ENCODE peak calls at places on chromosomes 5 and 9, in four cellular contexts. C, N, U and J are unnamed samples.

GRCh38 chr5:130141689-130142320 is 237.5 kb downstream of the CHSY3 start:
- DNase-seq in C (peak; percentile 24), N (no peak), U (peak; percentile 2), J (no peak)

GRCh38 chr5:113505181-113505580 is 8.3 kb upstream of the YTHDC2 start:
- DNase-seq in C (no peak), N (no peak), U (no peak), J (no peak)

GRCh38 chr5:134116291-134116690 is 1.8 kb downstream of the TCF7 start:
- DNase-seq in C (no peak), N (no peak), U (no peak), J (no peak)

GRCh38 chr9:89351584-89351983 is 33.3 kb downstream of the SECISBP2 start:
- DNase-seq in U (no peak), N (no peak), C (no peak), J (peak; percentile 81)

GRCh38 chr9:89380437-89381307 is 62.4 kb downstream of the SECISBP2 start:
- DNase-seq in N (no peak), U (no peak), C (no peak), J (no peak)

GRCh38 chr5:114311943-114312342 is 49.9 kb upstream of the KCNN2 start:
- DNase-seq in N (no peak), U (no peak), C (no peak), J (no peak)

GRCh38 chr9:7439355-7439978 is 360.1 kb downstream of the DMAC1 start:
- DNase-seq in C (no peak), N (no peak), U (no peak), J (no peak)

GRCh38 chr5:83107692-83108410 is 30.5 kb downstream of the XRCC4 start:
- DNase-seq in U (no peak), N (no peak), C (no peak), J (no peak)

GRCh38 chr5:151095341-151096000 is 14.6 kb upstream of the TNIP1 start:
- DNase-seq in C (no peak), U (no peak), N (no peak), J (no peak)

GRCh38 chr5:909994-910768 is 17.5 kb downstream of the TRIP13 start:
- DNase-seq in N (no peak), U (no peak), C (no peak), J (no peak)

GRCh38 chr5:74296685-74297084 is 343.8 kb downstream of the ENC1 start:
- DNase-seq in C (no peak), U (no peak), N (no peak), J (no peak)

GRCh38 chr9:89592963-89593775 is 11.6 kb upstream of the GADD45G start:
- DNase-seq in U (no peak), N (no peak), C (no peak), J (no peak)

GRCh38 chr9:68777070-68777763 is 72.2 kb downstream of the PIP5K1B start:
- DNase-seq in C (no peak), U (no peak), N (no peak), J (no peak)

GRCh38 chr5:142677212-142677611 is 8.7 kb downstream of the FGF1 start:
- DNase-seq in N (no peak), C (no peak), U (no peak), J (no peak)

GRCh38 chr9:92610470-92611420 is 59.2 kb downstream of the IPPK start:
- DNase-seq in C (no peak), U (no peak), N (no peak), J (peak; percentile 49)

GRCh38 chr5:133756036-133756435 is 143.7 kb upstream of the FSTL4 start:
- DNase-seq in C (no peak), U (no peak), N (no peak), J (no peak)

GRCh38 chr9:7273575-7273974 is 515.8 kb downstream of the KDM4C start:
- DNase-seq in U (no peak), N (no peak), C (no peak), J (no peak)

GRCh38 chr5:2699231-2699630 is 52.2 kb downstream of the IRX2 start:
- DNase-seq in C (no peak), U (no peak), N (no peak), J (no peak)

GRCh38 chr9:89436963-89437625 is 60.8 kb downstream of the SEMA4D start:
- DNase-seq in C (no peak), N (no peak), U (no peak), J (no peak)

GRCh38 chr5:116371431-116371830 is 203.2 kb downstream of the SEMA6A start:
- DNase-seq in U (no peak), C (no peak), N (no peak), J (no peak)

GRCh38 chr5:132883261-132883834 is 9.9 kb downstream of the LEAP2 start:
- DNase-seq in N (peak; percentile 52), U (no peak), C (peak; percentile 60), J (no peak)

GRCh38 chr9:96719538-96720315 is 58.2 kb downstream of the ZNF510 start:
- DNase-seq in C (no peak), N (no peak), U (no peak), J (no peak)

GRCh38 chr9:79611091-79611614 is 39.4 kb downstream of the TLE4 start:
- DNase-seq in U (no peak), N (no peak), C (no peak), J (no peak)

GRCh38 chr9:72443855-72444254 is 77.6 kb upstream of the TMC1 start:
- DNase-seq in N (no peak), U (peak; percentile 39), C (peak; percentile 38), J (no peak)

GRCh38 chr9:121783523-121784507 is 132.4 kb downstream of the DAB2IP start:
- DNase-seq in C (no peak), U (no peak), N (no peak), J (peak; percentile 11)

GRCh38 chr9:130137870-130138653 is 34.1 kb upstream of the NCS1 start:
- DNase-seq in U (no peak), N (no peak), C (no peak), J (no peak)

GRCh38 chr5:76406014-76406413 is 2.9 kb downstream of the IQGAP2 start:
- DNase-seq in N (no peak), U (no peak), C (no peak), J (no peak)

GRCh38 chr9:6488395-6488794 is 75.4 kb downstream of the UHRF2 start:
- DNase-seq in C (no peak), U (no peak), N (no peak), J (no peak)

GRCh38 chr5:151234476-151235238 is 10.8 kb upstream of the CCDC69 start:
- DNase-seq in C (peak; percentile 25), U (peak; percentile 53), N (no peak), J (peak; percentile 70)

GRCh38 chr5:133995903-133996563 is 8.7 kb downstream of the VDAC1 start:
- DNase-seq in C (no peak), N (no peak), U (no peak), J (peak; percentile 67)

GRCh38 chr9:81589819-81590218 is 99.5 kb downstream of the TLE1 start:
- DNase-seq in N (no peak), U (no peak), C (no peak), J (no peak)

GRCh38 chr5:74762599-74762998 is 4.3 kb downstream of the GFM2 start:
- DNase-seq in U (no peak), C (peak; percentile 58), N (peak; percentile 76), J (no peak)

GRCh38 chr9:109450346-109450745 is 47.8 kb downstream of the PTPN3 start:
- DNase-seq in U (no peak), N (no peak), C (no peak), J (no peak)

GRCh38 chr9:97984188-97985057 is 1.3 kb downstream of the ANP32B start:
- DNase-seq in U (peak; percentile 54), C (peak; percentile 66), N (peak; percentile 53), J (peak; percentile 52)
- TF ChIP-seq POLR2A in U (peak; percentile 67), C (peak; percentile 27), N (no peak), J (peak; percentile 81)

GRCh38 chr5:179755022-179755421 is 22.4 kb downstream of the MAML1 start:
- DNase-seq in U (no peak), N (no peak), C (no peak), J (no peak)
- TF ChIP-seq POLR2A in U (no peak), N (no peak), C (no peak), J (no peak)

DNA sequence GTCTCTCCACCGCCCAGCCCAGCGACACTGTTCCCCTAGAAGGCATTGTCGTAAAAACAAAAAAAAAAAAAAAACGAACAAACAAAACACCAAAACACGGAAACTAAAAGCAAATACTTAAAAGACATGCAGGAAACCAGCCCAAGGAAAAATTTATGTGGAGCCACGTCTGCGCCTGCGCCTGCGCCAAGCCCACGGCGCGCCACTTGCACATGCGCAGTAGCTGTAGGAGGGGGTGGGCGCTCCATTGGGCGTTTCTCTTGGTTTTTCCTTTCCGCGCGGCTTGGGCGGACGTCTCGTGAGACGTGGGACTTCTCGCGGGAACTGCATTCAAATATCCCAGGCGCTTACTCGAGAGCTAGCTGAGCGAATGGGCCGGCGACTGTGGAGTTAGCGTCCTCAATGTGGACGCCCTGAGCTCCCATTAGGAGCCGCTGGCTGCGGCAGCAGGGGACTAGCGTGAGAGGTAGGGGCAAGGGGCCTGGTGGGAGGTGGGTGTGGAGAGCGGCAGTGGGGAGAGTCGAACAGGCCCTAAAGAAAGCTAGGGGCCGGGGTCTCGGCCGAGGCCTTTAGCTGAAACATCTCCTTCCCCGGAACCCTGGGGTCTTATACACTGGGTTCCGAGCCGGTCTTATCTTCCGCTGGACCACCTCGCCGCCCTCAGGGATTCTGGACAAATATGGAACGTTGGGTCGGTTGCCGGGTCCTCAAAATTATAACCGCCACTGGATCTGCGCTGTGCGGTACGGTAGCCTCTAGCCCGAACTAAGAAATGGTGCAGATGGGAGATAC is at the start of gene SPDL1:
- DNase-seq in C (peak; percentile 81), U (peak; percentile 61), N (peak; percentile 93), J (peak; percentile 91)
- TF ChIP-seq POLR2A in C (peak; percentile 79), U (peak; percentile 87), N (peak; percentile 92), J (peak; percentile 61)

GRCh38 chr5:160657622-160658458 is 194.2 kb downstream of the ATP10B start:
- DNase-seq in C (no peak), U (no peak), N (no peak), J (no peak)
- TF ChIP-seq POLR2A in C (no peak), U (no peak), N (no peak), J (no peak)

DNA sequence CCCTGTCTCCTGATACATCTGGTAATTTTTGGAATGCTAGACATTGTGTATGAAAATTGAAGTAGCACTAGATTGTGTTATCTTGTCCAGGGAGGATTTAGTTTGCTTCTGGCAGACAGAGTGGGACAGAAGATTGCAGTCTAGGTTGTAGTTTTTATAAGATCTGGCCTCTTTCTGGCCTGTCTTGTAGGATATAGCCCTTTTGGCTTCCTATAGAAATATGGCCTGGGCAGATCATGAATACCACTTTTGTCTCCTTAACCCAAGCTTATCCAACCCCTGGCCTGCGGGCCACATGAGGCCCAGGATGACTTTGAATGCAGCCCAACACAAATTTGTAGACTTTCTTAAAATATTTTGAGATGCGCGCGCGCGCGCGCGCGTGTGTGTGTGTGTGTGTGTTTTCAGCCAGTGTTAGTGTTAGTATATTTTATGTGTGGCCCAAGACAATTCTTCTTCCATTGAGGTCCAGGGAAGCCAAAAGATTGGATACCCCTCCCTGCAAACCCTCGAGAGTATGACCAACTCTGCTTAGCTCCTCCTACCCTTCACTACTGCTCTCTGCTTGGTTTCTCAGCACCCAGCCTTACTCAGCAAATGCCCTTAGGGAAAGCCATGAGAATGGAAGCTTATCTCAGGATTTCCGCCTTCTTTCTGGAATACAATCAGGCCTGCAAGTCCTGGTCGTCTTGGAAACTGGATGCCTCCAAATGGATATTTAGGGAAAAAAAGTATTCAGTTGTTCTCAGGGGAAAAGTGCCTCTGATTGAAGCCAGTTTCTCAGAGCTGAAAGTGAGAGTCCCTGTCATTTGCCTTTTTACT is 26.6 kb downstream of the ANKRD33B start:
- DNase-seq in C (peak; percentile 72), N (no peak), U (no peak), J (no peak)
- TF ChIP-seq POLR2A in C (no peak), N (no peak), U (no peak), J (no peak)